ENCODE peak calls at places on chromosomes 2 and 18, in ten cellular contexts. X, F, T, H, R, N, E, Q, C and J are unnamed samples.
A peak's percentile ranks its signal among the peaks of the same experiment; 100 is the strongest.

GRCh38 chr2:201955231-201955630 is 78.4 kb upstream of the FZD7 start:
- DNase-seq in X (no peak), F (no peak), T (no peak), H (no peak), R (no peak), N (no peak), E (no peak), Q (no peak), C (no peak), J (no peak)

GRCh38 chr2:45024600-45025291 is 15.5 kb upstream of the SIX2 start:
- DNase-seq in X (peak; percentile 89), F (no peak), T (peak; percentile 72), H (peak; percentile 90), R (peak; percentile 90), N (peak; percentile 95), E (peak; percentile 53), Q (peak; percentile 96), C (no peak), J (peak; percentile 59)

GRCh38 chr2:128415768-128416039 is 97.0 kb upstream of the HS6ST1 start:
- DNase-seq in X (no peak), F (no peak), T (no peak), H (no peak), R (no peak), N (no peak), E (no peak), Q (no peak), C (no peak), J (no peak)

GRCh38 chr2:43075054-43075593 is 151.3 kb downstream of the ZFP36L2 start:
- DNase-seq in X (peak; percentile 98), F (peak; percentile 60), T (no peak), H (peak; percentile 100), R (peak; percentile 98), N (peak; percentile 98), E (peak; percentile 99), Q (peak; percentile 96), C (no peak), J (peak; percentile 98)

GRCh38 chr2:171712051-171712450 is 24.8 kb downstream of the DYNC1I2 start:
- DNase-seq in X (peak; percentile 74), F (no peak), T (no peak), H (peak; percentile 53), R (peak; percentile 85), N (peak; percentile 90), E (peak; percentile 92), Q (peak; percentile 86), C (no peak), J (peak; percentile 85)

GRCh38 chr18:35029770-35030169 is 11.4 kb upstream of the MAPRE2 start:
- DNase-seq in X (peak; percentile 31), F (no peak), T (no peak), H (no peak), R (no peak), N (no peak), E (no peak), Q (peak; percentile 33), C (no peak), J (no peak)

GRCh38 chr18:13530879-13531387 is 195.4 kb downstream of the FAM210A start:
- DNase-seq in X (peak; percentile 31), F (no peak), T (no peak), H (peak; percentile 1), R (peak; percentile 75), N (peak; percentile 31), E (peak; percentile 8), Q (peak; percentile 46), C (no peak), J (no peak)

GRCh38 chr2:152525277-152525838 is 190.4 kb downstream of the FMNL2 start:
- DNase-seq in X (no peak), F (no peak), T (peak; percentile 43), H (peak; percentile 84), R (peak; percentile 73), N (peak; percentile 91), E (peak; percentile 64), Q (peak; percentile 64), C (no peak), J (peak; percentile 86)

GRCh38 chr2:36567711-36568408 is 30.1 kb downstream of the FEZ2 start:
- DNase-seq in X (no peak), F (no peak), T (no peak), H (no peak), R (no peak), N (no peak), E (no peak), Q (no peak), C (no peak), J (no peak)

GRCh38 chr2:84483320-84483719 is 24.2 kb upstream of the SUCLG1 start:
- DNase-seq in X (no peak), F (no peak), T (no peak), H (no peak), R (no peak), N (no peak), E (no peak), Q (no peak), C (no peak), J (no peak)

GRCh38 chr2:39550701-39551285 is 113.7 kb upstream of the MAP4K3 start:
- DNase-seq in X (no peak), F (no peak), T (no peak), H (peak; percentile 65), R (no peak), N (no peak), E (peak; percentile 38), Q (peak; percentile 38), C (no peak), J (no peak)

GRCh38 chr2:95017308-95017630 is 8.2 kb upstream of the MAL start:
- DNase-seq in X (no peak), F (no peak), T (no peak), H (no peak), R (no peak), N (no peak), E (no peak), Q (no peak), C (no peak), J (no peak)

GRCh38 chr2:10237392-10238321 is 65.0 kb upstream of the HPCAL1 start:
- DNase-seq in X (no peak), F (peak; percentile 40), T (no peak), H (no peak), R (no peak), N (no peak), E (no peak), Q (no peak), C (no peak), J (no peak)

GRCh38 chr18:58559427-58560186 is 69.3 kb downstream of the ALPK2 start:
- DNase-seq in X (peak; percentile 47), F (no peak), T (no peak), H (no peak), R (no peak), N (peak; percentile 54), E (peak; percentile 52), Q (no peak), C (no peak), J (no peak)

GRCh38 chr2:149084924-149085795 is 46.7 kb downstream of the LYPD6B start:
- DNase-seq in X (no peak), F (no peak), T (no peak), H (no peak), R (peak; percentile 89), N (no peak), E (no peak), Q (peak; percentile 43), C (no peak), J (peak; percentile 20)

GRCh38 chr2:11903085-11903484 is 156.7 kb downstream of the LPIN1 start:
- DNase-seq in X (no peak), F (no peak), T (no peak), H (no peak), R (no peak), N (no peak), E (no peak), Q (no peak), C (no peak), J (no peak)

GRCh38 chr2:11899896-11900295 is 153.5 kb downstream of the LPIN1 start:
- DNase-seq in X (no peak), F (no peak), T (no peak), H (no peak), R (no peak), N (no peak), E (no peak), Q (no peak), C (no peak), J (no peak)

GRCh38 chr2:11907178-11907577 is 160.7 kb downstream of the LPIN1 start:
- DNase-seq in X (no peak), F (no peak), T (no peak), H (no peak), R (no peak), N (no peak), E (no peak), Q (no peak), C (no peak), J (no peak)

GRCh38 chr2:11901351-11902069 is 155.1 kb downstream of the LPIN1 start:
- DNase-seq in X (no peak), F (no peak), T (no peak), H (no peak), R (no peak), N (no peak), E (no peak), Q (no peak), C (no peak), J (no peak)

GRCh38 chr2:11904029-11904428 is 157.6 kb downstream of the LPIN1 start:
- DNase-seq in X (no peak), F (no peak), T (no peak), H (no peak), R (no peak), N (no peak), E (no peak), Q (no peak), C (no peak), J (no peak)
- TF ChIP-seq CTCF in X (no peak), F (no peak), T (no peak), H (no peak), R (no peak), N (no peak), E (no peak), Q (no peak), C (no peak), J (no peak)

DNA sequence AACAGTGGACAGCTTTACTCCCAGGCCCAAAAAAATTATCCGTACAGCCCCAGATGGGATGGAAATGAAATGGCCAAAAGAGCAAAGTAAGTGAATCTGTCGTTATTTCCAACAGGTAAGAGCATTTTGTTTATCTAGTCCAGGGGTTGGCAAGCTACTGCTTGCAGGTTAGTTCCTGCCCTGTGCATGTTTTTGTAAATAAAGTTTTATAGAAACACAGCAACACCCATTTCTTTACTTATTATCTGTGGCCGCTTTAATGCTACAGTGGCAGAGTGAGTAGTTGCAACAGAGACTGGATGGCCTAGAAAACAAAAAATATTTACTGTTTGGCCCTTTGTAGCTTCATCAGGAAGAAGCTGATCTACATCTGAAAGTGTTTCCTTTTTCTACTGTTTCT is 94.3 kb upstream of the FOSL2 start:
- DNase-seq in X (no peak), F (no peak), T (no peak), H (no peak), R (no peak), N (no peak), E (no peak), Q (no peak), C (no peak), J (no peak)
- TF ChIP-seq CTCF in X (no peak), F (no peak), T (no peak), H (no peak), R (no peak), N (no peak), E (no peak), Q (no peak), C (no peak), J (no peak)

GRCh38 chr2:166661824-166662223 is 167.8 kb upstream of the SCN7A start:
- DNase-seq in X (no peak), F (no peak), T (no peak), H (no peak), R (no peak), N (no peak), E (no peak), Q (no peak), C (no peak), J (no peak)
- TF ChIP-seq CTCF in X (no peak), F (no peak), T (no peak), H (no peak), R (no peak), N (no peak), E (no peak), Q (no peak), C (no peak), J (no peak)

GRCh38 chr2:190216829-190217228 is 102.8 kb downstream of the HIBCH start:
- DNase-seq in X (no peak), F (peak; percentile 56), T (peak; percentile 56), H (no peak), R (no peak), N (no peak), E (no peak), Q (no peak), C (no peak), J (no peak)
- TF ChIP-seq CTCF in X (no peak), F (no peak), T (no peak), H (no peak), R (no peak), N (no peak), E (no peak), Q (no peak), C (no peak), J (no peak)